ENCODE peak calls at places on chromosomes 16 and 17, in four cellular contexts. U is H1, G is K562, E is SK-N-SH. D is an unnamed sample.

GRCh38 chr17:2906907-2907306 is 110.7 kb downstream of the RAP1GAP2 start:
- DNase-seq in E (no peak), U (no peak), G (peak; percentile 34), D (no peak)

GRCh38 chr17:61504697-61505096 is 52.5 kb downstream of the TBX4 start:
- DNase-seq in G (no peak), U (no peak), E (no peak), D (no peak)

GRCh38 chr16:57859331-57859730 is 57.0 kb upstream of the KIFC3 start:
- DNase-seq in G (peak; percentile 70), E (no peak), U (no peak), D (peak; percentile 41)

GRCh38 chr16:56116577-56116964 is 74.7 kb upstream of the GNAO1 start:
- DNase-seq in G (no peak), U (no peak), E (no peak), D (no peak)

GRCh38 chr16:24723663-24724062 is 5.8 kb upstream of the TNRC6A start:
- DNase-seq in E (no peak), U (no peak), G (no peak), D (no peak)

GRCh38 chr16:74667215-74667765 is 613 bp upstream of the RFWD3 start:
- DNase-seq in U (peak; percentile 68), E (peak; percentile 24), G (peak; percentile 46), D (peak; percentile 60)

GRCh38 chr16:25257504-25257955 is at the start of gene ZKSCAN2:
- DNase-seq in U (peak; percentile 88), E (peak; percentile 97), G (peak; percentile 94), D (peak; percentile 89)

GRCh38 chr16:70349783-70350182 is 3.1 kb downstream of the DDX19A start:
- DNase-seq in G (no peak), E (no peak), U (no peak), D (no peak)

GRCh38 chr17:64507418-64507766 is 615 bp downstream of the CEP95 start:
- DNase-seq in E (peak; percentile 62), U (no peak), G (peak; percentile 47), D (no peak)

GRCh38 chr17:15409721-15410247 is 57.6 kb downstream of the CDRT4 start:
- DNase-seq in G (no peak), U (no peak), E (no peak), D (no peak)

GRCh38 chr17:81241648-81242420 is 2.7 kb downstream of the NDUFAF8 start:
- DNase-seq in U (peak; percentile 97), G (peak; percentile 84), E (peak; percentile 96), D (peak; percentile 87)

GRCh38 chr17:1460233-1460632 is 4.2 kb upstream of the CRK start:
- DNase-seq in E (no peak), G (no peak), U (no peak), D (no peak)

GRCh38 chr16:78072275-78072674 is 27.2 kb upstream of the WWOX start:
- DNase-seq in E (no peak), G (no peak), U (peak; percentile 52), D (peak; percentile 21)

GRCh38 chr16:85675528-85675927 is 13.2 kb downstream of the GINS2 start:
- DNase-seq in U (no peak), G (peak; percentile 44), E (no peak), D (no peak)

GRCh38 chr17:4003501-4004421 is 39.5 kb upstream of the ATP2A3 start:
- DNase-seq in E (peak; percentile 49), G (no peak), U (peak; percentile 73), D (peak; percentile 59)

GRCh38 chr17:59397316-59398073 is 66.0 kb downstream of the YPEL2 start:
- DNase-seq in E (no peak), U (no peak), G (no peak), D (no peak)

GRCh38 chr17:65495255-65496060 is 66.0 kb downstream of the AXIN2 start:
- DNase-seq in G (no peak), E (no peak), U (peak; percentile 78), D (peak; percentile 80)

GRCh38 chr16:25041437-25041836 is 26.3 kb upstream of the ARHGAP17 start:
- DNase-seq in G (no peak), U (no peak), E (no peak), D (no peak)

GRCh38 chr16:31083556-31083955 is 5.2 kb downstream of the PRSS53 start:
- DNase-seq in E (no peak), U (no peak), G (no peak), D (no peak)

GRCh38 chr17:58304735-58305486 is 23.7 kb downstream of the TSPOAP1 start:
- DNase-seq in G (no peak), U (peak; percentile 38), E (peak; percentile 30), D (no peak)

GRCh38 chr17:27217631-27218030 is 76.3 kb upstream of the WSB1 start:
- DNase-seq in G (no peak), U (no peak), E (no peak), D (no peak)

GRCh38 chr16:78005881-78006280 is 16.5 kb upstream of the CLEC3A start:
- DNase-seq in U (peak; percentile 65), G (peak; percentile 45), E (no peak), D (peak; percentile 52)

GRCh38 chr16:882256-882655 is 81.7 kb upstream of the GNG13 start:
- DNase-seq in G (no peak), E (no peak), U (no peak), D (no peak)

GRCh38 chr16:21300309-21301167 is 22.4 kb upstream of the CRYM start:
- DNase-seq in G (peak; percentile 92), E (peak; percentile 86), U (peak; percentile 83), D (peak; percentile 86)

GRCh38 chr17:80898706-80899105 is 92.9 kb upstream of the CHMP6 start:
- DNase-seq in U (no peak), E (no peak), G (no peak), D (no peak)

GRCh38 chr17:55286681-55287589 is 22.2 kb downstream of the HLF start:
- DNase-seq in U (no peak), E (no peak), G (no peak), D (no peak)

GRCh38 chr16:88616320-88616719 is 22.1 kb upstream of the IL17C start:
- DNase-seq in U (no peak), E (no peak), G (no peak), D (no peak)

GRCh38 chr17:79836952-79837887 is 2.0 kb downstream of the CBX4 start:
- DNase-seq in E (peak; percentile 68), G (no peak), U (peak; percentile 73), D (peak; percentile 54)

GRCh38 chr16:83934684-83934977 is 18.4 kb upstream of the OSGIN1 start:
- DNase-seq in G (no peak), E (no peak), U (no peak), D (no peak)

GRCh38 chr16:28139530-28139929 is 72.2 kb downstream of the XPO6 start:
- DNase-seq in U (no peak), G (no peak), E (no peak), D (no peak)

GRCh38 chr16:69378036-69378435 is 7.8 kb downstream of the TERF2 start:
- DNase-seq in E (no peak), G (no peak), U (no peak), D (no peak)

GRCh38 chr17:41518789-41519449 is at the start of gene KRT15:
- DNase-seq in G (no peak), E (no peak), U (no peak), D (no peak)

GRCh38 chr17:39920218-39921210 is 2.1 kb upstream of the GSDMB start:
- DNase-seq in U (no peak), G (no peak), E (no peak), D (no peak)
- TF ChIP-seq TEAD4 in U (no peak), G (no peak), E (no peak), D (no peak)

GRCh38 chr16:67086829-67087228 is 22.9 kb upstream of the PHAF1 start:
- DNase-seq in G (no peak), E (no peak), U (no peak), D (no peak)

GRCh38 chr16:67089101-67089500 is 20.6 kb upstream of the PHAF1 start:
- DNase-seq in E (no peak), G (no peak), U (no peak), D (no peak)

GRCh38 chr16:67088551-67088950 is 21.2 kb upstream of the PHAF1 start:
- DNase-seq in E (no peak), U (no peak), G (no peak), D (no peak)

GRCh38 chr16:67087291-67087690 is 22.4 kb upstream of the PHAF1 start:
- DNase-seq in G (no peak), E (no peak), U (no peak), D (no peak)

DNA sequence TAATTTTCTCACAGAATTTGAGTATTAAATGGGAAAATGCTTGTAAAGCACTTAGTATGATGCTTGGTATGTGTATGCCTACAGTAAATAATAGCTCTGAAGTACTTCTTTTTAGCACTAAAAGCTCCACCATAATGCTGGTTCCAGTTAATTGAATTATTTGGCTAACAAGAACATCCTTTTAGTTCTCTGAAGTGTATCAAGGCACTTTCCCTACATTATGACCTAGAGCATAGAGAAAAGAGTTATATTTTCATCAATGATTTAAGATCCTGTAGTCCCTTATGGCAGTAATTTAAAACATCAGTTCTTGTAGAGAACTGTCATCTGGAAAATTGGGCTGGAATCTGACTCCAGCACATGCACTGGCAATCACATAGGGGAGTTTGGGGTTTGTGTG is 21.9 kb upstream of the PHAF1 start:
- DNase-seq in U (no peak), E (peak; percentile 46), G (no peak), D (no peak)
- TF ChIP-seq TEAD4 in U (no peak), E (no peak), G (no peak), D (no peak)

DNA sequence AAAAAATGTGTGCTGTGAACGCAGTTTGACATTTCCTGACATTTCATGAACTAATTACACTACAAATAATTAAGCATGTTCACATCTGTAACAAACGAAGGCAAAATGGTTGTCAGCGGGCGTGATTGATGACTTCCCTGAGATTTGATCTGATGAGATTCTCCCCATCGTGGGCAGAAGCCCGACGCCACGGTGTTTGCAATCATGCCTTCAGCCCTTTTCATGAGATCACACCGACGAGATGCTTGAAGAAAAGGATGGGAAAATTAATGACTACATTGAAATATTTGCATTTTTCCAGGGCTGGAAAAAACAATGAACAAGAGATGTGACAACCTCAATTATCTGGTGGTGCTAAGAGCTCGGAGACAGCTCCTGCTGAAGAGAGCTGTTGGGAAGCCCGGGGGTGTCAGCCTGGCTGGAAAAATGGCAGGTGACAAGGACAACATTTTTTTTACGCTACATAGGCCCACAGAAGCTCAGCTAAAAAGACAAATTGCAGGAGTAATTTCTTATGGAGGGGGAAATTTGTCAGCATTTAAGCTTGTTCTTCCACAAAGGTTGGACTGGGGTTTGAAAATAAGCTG is 259.4 kb upstream of the IRX3 start:
- DNase-seq in E (no peak), G (no peak), U (no peak), D (no peak)
- TF ChIP-seq TEAD4 in E (no peak), G (no peak), U (no peak), D (no peak)

GRCh38 chr17:5237541-5238016 is 2.9 kb upstream of the SCIMP start:
- DNase-seq in E (peak; percentile 72), U (peak; percentile 86), G (peak; percentile 77), D (peak; percentile 74)
- TF ChIP-seq TEAD4 in E (no peak), U (no peak), G (peak; percentile 17), D (no peak)

DNA sequence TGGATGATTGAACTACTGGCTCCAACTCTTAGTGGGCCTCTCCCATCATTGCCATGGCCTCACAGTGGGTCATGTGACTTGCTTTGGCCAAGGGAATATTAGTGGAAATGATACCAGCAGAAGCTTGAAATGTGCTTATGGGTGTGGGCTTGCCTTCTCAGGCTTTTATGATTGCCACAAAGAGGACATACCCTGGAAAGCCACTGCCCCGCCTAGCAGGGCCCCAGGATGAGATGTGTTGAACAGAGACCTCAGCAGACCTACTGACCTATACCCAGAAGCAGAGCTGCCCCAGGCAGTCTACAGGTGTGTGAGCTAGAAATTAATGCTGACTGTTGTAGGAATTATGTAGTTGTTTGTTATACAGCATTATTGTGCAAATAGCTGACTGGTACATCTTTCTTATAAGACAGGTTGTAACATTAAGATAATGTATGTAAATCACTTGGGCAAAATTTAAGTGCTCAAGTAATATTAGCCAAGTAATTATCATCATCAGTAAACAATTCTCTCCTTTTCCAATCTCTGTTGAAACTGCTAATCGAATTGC is 67.8 kb upstream of the CDH5 start:
- DNase-seq in E (no peak), G (no peak), U (no peak), D (no peak)
- TF ChIP-seq TEAD4 in E (no peak), G (no peak), U (no peak), D (no peak)